ENCODE peak calls at places on chromosomes 1 and 21, in ten cellular contexts. Q is vagina, C is heart left ventricle, V is GM12891, N is prostate gland, E is breast epithelium, R is A549, T is IMR-90, L is body of pancreas, O is adrenal gland. H is an unnamed sample.

GRCh38 chr1:227450489-227450888 is 112.9 kb upstream of the ZNF678 start:
- DNase-seq in R (no peak), O (no peak), Q (no peak), V (no peak), N (no peak), C (no peak), E (no peak), L (no peak), T (no peak), H (no peak)

GRCh38 chr1:21961799-21962198 is 15.0 kb upstream of the CELA3B start:
- DNase-seq in E (no peak), C (no peak), T (no peak), R (no peak), L (no peak), V (no peak), N (no peak), Q (no peak), O (no peak), H (no peak)

GRCh38 chr1:8554956-8555534 is 237.1 kb downstream of the SLC45A1 start:
- DNase-seq in Q (no peak), L (peak; percentile 49), R (no peak), E (no peak), N (no peak), V (no peak), C (no peak), T (peak; percentile 43), O (peak; percentile 68), H (peak; percentile 46)

GRCh38 chr1:25450894-25451293 is 20.2 kb downstream of the MACO1 start:
- DNase-seq in L (no peak), E (no peak), O (no peak), Q (no peak), V (no peak), T (no peak), R (no peak), N (no peak), C (no peak), H (no peak)

GRCh38 chr1:228546541-228547463 is 59.6 kb downstream of the RNF187 start:
- DNase-seq in V (no peak), C (no peak), Q (no peak), L (no peak), T (no peak), O (no peak), E (peak; percentile 8), N (no peak), R (no peak), H (no peak)

GRCh38 chr1:164423136-164423535 is 135.8 kb upstream of the PBX1 start:
- DNase-seq in T (no peak), O (no peak), C (no peak), R (no peak), E (no peak), N (no peak), V (no peak), L (no peak), Q (no peak), H (no peak)

GRCh38 chr1:115669002-115669673 is 27.4 kb downstream of the VANGL1 start:
- DNase-seq in L (no peak), V (no peak), O (no peak), R (no peak), N (no peak), Q (no peak), E (no peak), T (peak; percentile 91), C (no peak), H (peak; percentile 11)

GRCh38 chr1:76547916-76548315 is 319.4 kb upstream of the ST6GALNAC5 start:
- DNase-seq in L (no peak), R (no peak), C (no peak), O (no peak), V (no peak), N (no peak), T (no peak), E (no peak), Q (no peak), H (no peak)

GRCh38 chr1:163673756-163674155 is 352.0 kb downstream of the NUF2 start:
- DNase-seq in T (peak; percentile 23), C (no peak), L (peak; percentile 7), E (no peak), N (no peak), R (no peak), O (peak; percentile 24), Q (no peak), V (no peak), H (no peak)

GRCh38 chr1:117555806-117556205 is 50.0 kb upstream of the TENT5C start:
- DNase-seq in V (no peak), C (no peak), O (no peak), Q (peak; percentile 29), N (no peak), E (no peak), L (no peak), T (no peak), R (no peak), H (no peak)

GRCh38 chr21:31731112-31731801 is 661 bp downstream of the SCAF4 start:
- DNase-seq in T (no peak), O (peak; percentile 65), L (peak; percentile 48), N (peak; percentile 35), V (peak; percentile 35), C (peak; percentile 46), E (peak; percentile 32), Q (no peak), R (peak; percentile 16), H (peak; percentile 78)

GRCh38 chr1:101235696-101236545 is 898 bp upstream of the S1PR1 start:
- DNase-seq in O (peak; percentile 53), Q (peak; percentile 89), T (peak; percentile 37), N (peak; percentile 28), L (peak; percentile 22), E (no peak), R (no peak), C (peak; percentile 64), V (peak; percentile 30), H (peak; percentile 16)

GRCh38 chr1:6743189-6744101 is 41.8 kb upstream of the CAMTA1 start:
- DNase-seq in R (no peak), E (peak; percentile 47), L (peak; percentile 38), N (peak; percentile 78), C (peak; percentile 63), O (peak; percentile 49), Q (no peak), V (no peak), T (peak; percentile 77), H (peak; percentile 27)

GRCh38 chr1:7110306-7110705 is 325.1 kb downstream of the CAMTA1 start:
- DNase-seq in O (peak; percentile 5), T (peak; percentile 21), R (no peak), V (no peak), N (no peak), C (no peak), E (no peak), L (no peak), Q (no peak), H (no peak)

GRCh38 chr1:157153743-157154142 is 15.5 kb upstream of the ETV3 start:
- DNase-seq in T (no peak), N (no peak), O (no peak), V (no peak), Q (no peak), C (no peak), E (no peak), L (no peak), R (no peak), H (no peak)

GRCh38 chr1:62951441-62951840 is 167.5 kb downstream of the ATG4C start:
- DNase-seq in E (no peak), N (no peak), L (no peak), R (no peak), C (no peak), V (no peak), O (no peak), Q (no peak), T (no peak), H (no peak)
- TF ChIP-seq POLR2A in E (no peak), N (no peak), L (no peak), R (no peak), C (no peak), V (no peak), O (no peak), Q (no peak), T (no peak), H (no peak)

DNA sequence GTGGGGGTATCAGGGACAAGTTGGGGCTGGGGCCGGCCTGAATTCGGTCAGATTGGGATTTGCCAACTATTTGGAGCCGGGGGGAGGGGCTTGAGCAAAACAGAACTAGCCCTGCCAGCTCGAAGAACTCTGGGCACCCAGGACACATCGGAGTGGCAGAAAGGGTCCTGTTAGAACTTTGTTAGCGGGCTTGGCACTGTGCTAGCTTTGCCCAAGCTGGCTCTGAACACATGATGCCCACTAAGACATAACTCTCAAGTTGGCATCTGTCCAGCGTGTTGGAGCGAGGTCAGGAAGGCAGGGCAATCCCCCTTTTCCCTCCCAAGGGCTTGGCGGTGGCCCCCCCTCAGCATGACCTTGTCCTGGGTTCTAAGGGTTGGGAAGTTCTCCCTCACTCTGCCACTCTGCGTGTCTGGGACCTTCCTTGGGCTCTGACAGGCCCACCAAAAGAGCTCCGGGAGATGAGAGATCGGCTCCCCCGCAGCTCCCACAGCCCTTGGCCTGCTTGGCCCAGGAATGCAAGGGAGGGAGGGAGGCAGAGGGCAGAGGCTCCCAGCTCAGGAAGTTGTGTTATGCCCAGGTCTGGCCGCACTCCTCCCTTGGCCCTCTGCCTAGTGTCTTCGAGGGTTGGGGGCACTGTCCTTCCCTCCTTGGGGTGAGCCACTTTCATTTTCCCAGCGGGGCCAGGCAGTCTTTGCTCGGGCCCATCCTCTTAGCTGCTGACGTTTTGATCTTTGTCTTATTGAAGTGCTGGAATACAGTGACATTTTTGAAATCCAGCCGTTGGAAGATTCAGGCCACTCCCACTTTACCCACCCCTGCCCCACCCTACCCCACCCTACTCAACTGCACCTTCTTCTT is 1.2 kb downstream of the LMNA start:
- DNase-seq in R (no peak), L (peak; percentile 74), N (peak; percentile 62), C (peak; percentile 71), T (peak; percentile 65), V (no peak), O (peak; percentile 77), E (peak; percentile 76), Q (no peak), H (peak; percentile 81)
- TF ChIP-seq POLR2A in R (no peak), L (peak; percentile 51), N (peak; percentile 46), C (no peak), T (peak; percentile 74), V (no peak), O (peak; percentile 81), E (no peak), Q (peak; percentile 3), H (peak; percentile 64)

DNA sequence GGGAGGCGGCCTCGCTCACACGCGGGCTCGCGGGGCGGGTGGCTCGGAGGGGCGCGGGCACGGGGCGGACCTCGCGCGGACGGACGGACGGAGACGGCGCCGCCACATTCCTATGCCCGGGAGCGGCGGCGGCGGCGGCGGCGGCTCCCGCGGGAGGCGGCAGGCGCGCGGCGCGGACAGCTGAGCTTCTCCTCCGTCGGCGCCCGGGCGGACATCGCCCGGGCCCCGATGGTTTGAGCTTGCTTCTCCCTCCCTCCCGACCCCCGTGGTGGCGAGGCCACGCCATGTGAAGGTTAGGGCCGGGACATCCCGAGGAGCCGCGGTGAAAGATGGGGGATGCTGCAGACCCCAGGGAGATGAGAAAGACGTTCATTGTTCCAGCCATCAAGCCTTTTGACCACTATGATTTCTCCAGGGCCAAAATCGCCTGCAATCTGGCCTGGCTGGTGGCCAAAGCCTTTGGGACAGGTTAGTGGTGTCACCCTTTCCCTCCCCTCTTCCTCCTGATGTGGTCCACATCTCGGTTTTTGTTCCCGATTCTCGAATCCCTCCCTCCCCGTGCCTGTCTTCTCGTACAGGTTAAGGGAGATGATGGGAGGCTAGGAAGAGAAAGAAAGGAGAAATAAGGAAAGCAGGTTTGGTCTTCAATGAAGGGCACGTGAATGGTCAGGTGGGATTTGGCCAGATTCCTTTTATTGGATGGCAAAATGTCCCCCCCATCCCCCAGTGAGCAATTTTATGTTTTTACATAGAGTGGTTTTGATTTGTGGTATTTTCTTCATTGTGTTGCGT is 1.0 kb downstream of the CAMSAP2 start:
- DNase-seq in C (peak; percentile 44), O (peak; percentile 65), Q (no peak), V (no peak), R (peak; percentile 33), N (peak; percentile 23), E (peak; percentile 79), L (peak; percentile 80), T (no peak), H (peak; percentile 7)
- TF ChIP-seq POLR2A in C (no peak), O (no peak), Q (peak; percentile 24), V (no peak), R (peak; percentile 41), N (peak; percentile 20), E (no peak), L (no peak), T (no peak), H (no peak)

GRCh38 chr1:26575350-26575747 is 45.8 kb downstream of the RPS6KA1 start:
- DNase-seq in Q (no peak), L (no peak), C (no peak), E (no peak), N (no peak), V (no peak), O (no peak), T (no peak), R (no peak), H (no peak)
- TF ChIP-seq POLR2A in Q (no peak), L (no peak), C (no peak), E (no peak), N (no peak), V (no peak), O (no peak), T (no peak), R (no peak), H (no peak)

H was measured in erythroblast.